ENCODE peak calls at places on chromosome 15, in ten cellular contexts. One of them, this sample, is unnamed.
A peak's percentile ranks its signal among the peaks of the same experiment; 100 is the strongest.

GRCh38 chr15:73856458-73857192 is 16.7 kb upstream of the TBC1D21 start:
- DNase-seq in T-helper 17 cell: no peak
- DNase-seq in NCI-H2107: no peak
- DNase-seq in astrocyte: no peak
- DNase-seq in activated CD4-positive, alpha-beta memory T cell treated with anti-CD3 and anti-CD28 coated beads, Interleukin-2, amount 10 ng/mL, durations not matched to agents 7 days and 5 days: no peak
- DNase-seq in upper lobe of right lung: no peak
- DNase-seq in epithelial cell of proximal tubule: no peak
- DNase-seq in tibial nerve: no peak
- DNase-seq in RWPE1: no peak
- DNase-seq in stimulated activated CD4-positive, alpha-beta T cell treated with anti-CD3 and anti-CD28 coated beads, Interleukin-12 subunit alpha, Interleukin-12 subunit beta, amount 100 ng/mL, for 48 hours: no peak
- DNase-seq in this sample: peak; percentile 11

GRCh38 chr15:69610264-69610663 is 157.6 kb downstream of the RPLP1 start:
- DNase-seq in T-helper 17 cell: no peak
- DNase-seq in NCI-H2107: no peak
- DNase-seq in astrocyte: no peak
- DNase-seq in activated CD4-positive, alpha-beta memory T cell treated with anti-CD3 and anti-CD28 coated beads, Interleukin-2, amount 10 ng/mL, durations not matched to agents 7 days and 5 days: no peak
- DNase-seq in upper lobe of right lung: no peak
- DNase-seq in epithelial cell of proximal tubule: no peak
- DNase-seq in tibial nerve: no peak
- DNase-seq in RWPE1: no peak
- DNase-seq in stimulated activated CD4-positive, alpha-beta T cell treated with anti-CD3 and anti-CD28 coated beads, Interleukin-12 subunit alpha, Interleukin-12 subunit beta, amount 100 ng/mL, for 48 hours: no peak
- DNase-seq in this sample: no peak

GRCh38 chr15:70974004-70974832 is 81.6 kb downstream of the LRRC49 start:
- DNase-seq in T-helper 17 cell: no peak
- DNase-seq in NCI-H2107: no peak
- DNase-seq in astrocyte: peak; percentile 54
- DNase-seq in activated CD4-positive, alpha-beta memory T cell treated with anti-CD3 and anti-CD28 coated beads, Interleukin-2, amount 10 ng/mL, durations not matched to agents 7 days and 5 days: no peak
- DNase-seq in upper lobe of right lung: no peak
- DNase-seq in epithelial cell of proximal tubule: peak; percentile 7
- DNase-seq in tibial nerve: no peak
- DNase-seq in RWPE1: peak; percentile 17
- DNase-seq in stimulated activated CD4-positive, alpha-beta T cell treated with anti-CD3 and anti-CD28 coated beads, Interleukin-12 subunit alpha, Interleukin-12 subunit beta, amount 100 ng/mL, for 48 hours: no peak
- DNase-seq in this sample: no peak

GRCh38 chr15:31331389-31331788 is 4.8 kb downstream of the KLF13 start:
- DNase-seq in T-helper 17 cell: no peak
- DNase-seq in NCI-H2107: no peak
- DNase-seq in astrocyte: no peak
- DNase-seq in activated CD4-positive, alpha-beta memory T cell treated with anti-CD3 and anti-CD28 coated beads, Interleukin-2, amount 10 ng/mL, durations not matched to agents 7 days and 5 days: no peak
- DNase-seq in upper lobe of right lung: peak; percentile 64
- DNase-seq in epithelial cell of proximal tubule: no peak
- DNase-seq in tibial nerve: no peak
- DNase-seq in RWPE1: no peak
- DNase-seq in stimulated activated CD4-positive, alpha-beta T cell treated with anti-CD3 and anti-CD28 coated beads, Interleukin-12 subunit alpha, Interleukin-12 subunit beta, amount 100 ng/mL, for 48 hours: no peak
- DNase-seq in this sample: no peak

GRCh38 chr15:84079885-84080777 is 155.4 kb upstream of the GOLGA6L4 start:
- DNase-seq in T-helper 17 cell: peak; percentile 8
- DNase-seq in NCI-H2107: peak; percentile 1
- DNase-seq in astrocyte: peak; percentile 26
- DNase-seq in activated CD4-positive, alpha-beta memory T cell treated with anti-CD3 and anti-CD28 coated beads, Interleukin-2, amount 10 ng/mL, durations not matched to agents 7 days and 5 days: peak; percentile 67
- DNase-seq in upper lobe of right lung: peak; percentile 68
- DNase-seq in epithelial cell of proximal tubule: no peak
- DNase-seq in tibial nerve: no peak
- DNase-seq in RWPE1: peak; percentile 5
- DNase-seq in stimulated activated CD4-positive, alpha-beta T cell treated with anti-CD3 and anti-CD28 coated beads, Interleukin-12 subunit alpha, Interleukin-12 subunit beta, amount 100 ng/mL, for 48 hours: peak; percentile 38
- DNase-seq in this sample: peak; percentile 69

GRCh38 chr15:64009798-64010241 is 36.5 kb downstream of the DAPK2 start:
- DNase-seq in T-helper 17 cell: no peak
- DNase-seq in NCI-H2107: no peak
- DNase-seq in astrocyte: peak; percentile 66
- DNase-seq in activated CD4-positive, alpha-beta memory T cell treated with anti-CD3 and anti-CD28 coated beads, Interleukin-2, amount 10 ng/mL, durations not matched to agents 7 days and 5 days: peak; percentile 56
- DNase-seq in upper lobe of right lung: no peak
- DNase-seq in epithelial cell of proximal tubule: no peak
- DNase-seq in tibial nerve: no peak
- DNase-seq in RWPE1: peak; percentile 58
- DNase-seq in stimulated activated CD4-positive, alpha-beta T cell treated with anti-CD3 and anti-CD28 coated beads, Interleukin-12 subunit alpha, Interleukin-12 subunit beta, amount 100 ng/mL, for 48 hours: peak; percentile 45
- DNase-seq in this sample: no peak

GRCh38 chr15:90001062-90001682 is at the start of gene ZNF710:
- DNase-seq in T-helper 17 cell: no peak
- DNase-seq in NCI-H2107: no peak
- DNase-seq in astrocyte: peak; percentile 67
- DNase-seq in activated CD4-positive, alpha-beta memory T cell treated with anti-CD3 and anti-CD28 coated beads, Interleukin-2, amount 10 ng/mL, durations not matched to agents 7 days and 5 days: peak; percentile 49
- DNase-seq in upper lobe of right lung: peak; percentile 74
- DNase-seq in epithelial cell of proximal tubule: no peak
- DNase-seq in tibial nerve: no peak
- DNase-seq in RWPE1: no peak
- DNase-seq in stimulated activated CD4-positive, alpha-beta T cell treated with anti-CD3 and anti-CD28 coated beads, Interleukin-12 subunit alpha, Interleukin-12 subunit beta, amount 100 ng/mL, for 48 hours: peak; percentile 22
- DNase-seq in this sample: peak; percentile 69

GRCh38 chr15:38163651-38164050 is 89.0 kb upstream of the SPRED1 start:
- DNase-seq in T-helper 17 cell: no peak
- DNase-seq in NCI-H2107: no peak
- DNase-seq in astrocyte: no peak
- DNase-seq in activated CD4-positive, alpha-beta memory T cell treated with anti-CD3 and anti-CD28 coated beads, Interleukin-2, amount 10 ng/mL, durations not matched to agents 7 days and 5 days: no peak
- DNase-seq in upper lobe of right lung: no peak
- DNase-seq in epithelial cell of proximal tubule: no peak
- DNase-seq in tibial nerve: no peak
- DNase-seq in RWPE1: no peak
- DNase-seq in stimulated activated CD4-positive, alpha-beta T cell treated with anti-CD3 and anti-CD28 coated beads, Interleukin-12 subunit alpha, Interleukin-12 subunit beta, amount 100 ng/mL, for 48 hours: no peak
- DNase-seq in this sample: no peak

GRCh38 chr15:101052681-101053121 is 133.5 kb downstream of the LRRK1 start:
- DNase-seq in T-helper 17 cell: no peak
- DNase-seq in NCI-H2107: no peak
- DNase-seq in astrocyte: no peak
- DNase-seq in activated CD4-positive, alpha-beta memory T cell treated with anti-CD3 and anti-CD28 coated beads, Interleukin-2, amount 10 ng/mL, durations not matched to agents 7 days and 5 days: peak; percentile 1
- DNase-seq in upper lobe of right lung: peak; percentile 36
- DNase-seq in epithelial cell of proximal tubule: no peak
- DNase-seq in tibial nerve: no peak
- DNase-seq in RWPE1: no peak
- DNase-seq in stimulated activated CD4-positive, alpha-beta T cell treated with anti-CD3 and anti-CD28 coated beads, Interleukin-12 subunit alpha, Interleukin-12 subunit beta, amount 100 ng/mL, for 48 hours: no peak
- DNase-seq in this sample: no peak

GRCh38 chr15:100516592-100517489 is 11.9 kb downstream of the CERS3 start:
- DNase-seq in T-helper 17 cell: no peak
- DNase-seq in NCI-H2107: no peak
- DNase-seq in astrocyte: no peak
- DNase-seq in activated CD4-positive, alpha-beta memory T cell treated with anti-CD3 and anti-CD28 coated beads, Interleukin-2, amount 10 ng/mL, durations not matched to agents 7 days and 5 days: no peak
- DNase-seq in upper lobe of right lung: no peak
- DNase-seq in epithelial cell of proximal tubule: no peak
- DNase-seq in tibial nerve: no peak
- DNase-seq in RWPE1: no peak
- DNase-seq in stimulated activated CD4-positive, alpha-beta T cell treated with anti-CD3 and anti-CD28 coated beads, Interleukin-12 subunit alpha, Interleukin-12 subunit beta, amount 100 ng/mL, for 48 hours: no peak
- DNase-seq in this sample: no peak

GRCh38 chr15:40984963-40985362 is 31.7 kb downstream of the CHAC1 start:
- DNase-seq in T-helper 17 cell: no peak
- DNase-seq in NCI-H2107: no peak
- DNase-seq in astrocyte: peak; percentile 94
- DNase-seq in activated CD4-positive, alpha-beta memory T cell treated with anti-CD3 and anti-CD28 coated beads, Interleukin-2, amount 10 ng/mL, durations not matched to agents 7 days and 5 days: no peak
- DNase-seq in upper lobe of right lung: no peak
- DNase-seq in epithelial cell of proximal tubule: no peak
- DNase-seq in tibial nerve: no peak
- DNase-seq in RWPE1: no peak
- DNase-seq in stimulated activated CD4-positive, alpha-beta T cell treated with anti-CD3 and anti-CD28 coated beads, Interleukin-12 subunit alpha, Interleukin-12 subunit beta, amount 100 ng/mL, for 48 hours: no peak
- DNase-seq in this sample: no peak

GRCh38 chr15:49242820-49243219 is 72.8 kb downstream of the GALK2 start:
- DNase-seq in T-helper 17 cell: no peak
- DNase-seq in NCI-H2107: no peak
- DNase-seq in astrocyte: peak; percentile 98
- DNase-seq in activated CD4-positive, alpha-beta memory T cell treated with anti-CD3 and anti-CD28 coated beads, Interleukin-2, amount 10 ng/mL, durations not matched to agents 7 days and 5 days: no peak
- DNase-seq in upper lobe of right lung: no peak
- DNase-seq in epithelial cell of proximal tubule: no peak
- DNase-seq in tibial nerve: no peak
- DNase-seq in RWPE1: no peak
- DNase-seq in stimulated activated CD4-positive, alpha-beta T cell treated with anti-CD3 and anti-CD28 coated beads, Interleukin-12 subunit alpha, Interleukin-12 subunit beta, amount 100 ng/mL, for 48 hours: no peak
- DNase-seq in this sample: no peak

GRCh38 chr15:80744826-80745225 is 34.3 kb upstream of the CEMIP start:
- DNase-seq in T-helper 17 cell: no peak
- DNase-seq in NCI-H2107: no peak
- DNase-seq in astrocyte: peak; percentile 38
- DNase-seq in activated CD4-positive, alpha-beta memory T cell treated with anti-CD3 and anti-CD28 coated beads, Interleukin-2, amount 10 ng/mL, durations not matched to agents 7 days and 5 days: no peak
- DNase-seq in upper lobe of right lung: no peak
- DNase-seq in epithelial cell of proximal tubule: no peak
- DNase-seq in tibial nerve: no peak
- DNase-seq in RWPE1: no peak
- DNase-seq in stimulated activated CD4-positive, alpha-beta T cell treated with anti-CD3 and anti-CD28 coated beads, Interleukin-12 subunit alpha, Interleukin-12 subunit beta, amount 100 ng/mL, for 48 hours: no peak
- DNase-seq in this sample: no peak

GRCh38 chr15:93703092-93703785 is 528.1 kb upstream of the MCTP2 start:
- DNase-seq in T-helper 17 cell: no peak
- DNase-seq in NCI-H2107: no peak
- DNase-seq in astrocyte: peak; percentile 4
- DNase-seq in activated CD4-positive, alpha-beta memory T cell treated with anti-CD3 and anti-CD28 coated beads, Interleukin-2, amount 10 ng/mL, durations not matched to agents 7 days and 5 days: no peak
- DNase-seq in upper lobe of right lung: no peak
- DNase-seq in epithelial cell of proximal tubule: no peak
- DNase-seq in tibial nerve: no peak
- DNase-seq in RWPE1: peak; percentile 25
- DNase-seq in stimulated activated CD4-positive, alpha-beta T cell treated with anti-CD3 and anti-CD28 coated beads, Interleukin-12 subunit alpha, Interleukin-12 subunit beta, amount 100 ng/mL, for 48 hours: no peak
- DNase-seq in this sample: peak; percentile 11

GRCh38 chr15:72835289-72835890 is 51.8 kb upstream of the ADPGK start:
- DNase-seq in T-helper 17 cell: no peak
- DNase-seq in NCI-H2107: no peak
- DNase-seq in astrocyte: no peak
- DNase-seq in activated CD4-positive, alpha-beta memory T cell treated with anti-CD3 and anti-CD28 coated beads, Interleukin-2, amount 10 ng/mL, durations not matched to agents 7 days and 5 days: no peak
- DNase-seq in upper lobe of right lung: no peak
- DNase-seq in epithelial cell of proximal tubule: no peak
- DNase-seq in tibial nerve: no peak
- DNase-seq in RWPE1: no peak
- DNase-seq in stimulated activated CD4-positive, alpha-beta T cell treated with anti-CD3 and anti-CD28 coated beads, Interleukin-12 subunit alpha, Interleukin-12 subunit beta, amount 100 ng/mL, for 48 hours: no peak
- DNase-seq in this sample: no peak

GRCh38 chr15:56243117-56243773 is 434 bp downstream of the RFX7 start:
- DNase-seq in T-helper 17 cell: no peak
- DNase-seq in NCI-H2107: no peak
- DNase-seq in astrocyte: peak; percentile 18
- DNase-seq in activated CD4-positive, alpha-beta memory T cell treated with anti-CD3 and anti-CD28 coated beads, Interleukin-2, amount 10 ng/mL, durations not matched to agents 7 days and 5 days: peak; percentile 45
- DNase-seq in upper lobe of right lung: peak; percentile 71
- DNase-seq in epithelial cell of proximal tubule: no peak
- DNase-seq in tibial nerve: no peak
- DNase-seq in RWPE1: peak; percentile 29
- DNase-seq in stimulated activated CD4-positive, alpha-beta T cell treated with anti-CD3 and anti-CD28 coated beads, Interleukin-12 subunit alpha, Interleukin-12 subunit beta, amount 100 ng/mL, for 48 hours: peak; percentile 11
- DNase-seq in this sample: peak; percentile 73

GRCh38 chr15:66132251-66132816 is 121.2 kb downstream of the MEGF11 start:
- DNase-seq in T-helper 17 cell: no peak
- DNase-seq in NCI-H2107: no peak
- DNase-seq in astrocyte: no peak
- DNase-seq in activated CD4-positive, alpha-beta memory T cell treated with anti-CD3 and anti-CD28 coated beads, Interleukin-2, amount 10 ng/mL, durations not matched to agents 7 days and 5 days: no peak
- DNase-seq in upper lobe of right lung: no peak
- DNase-seq in epithelial cell of proximal tubule: no peak
- DNase-seq in tibial nerve: no peak
- DNase-seq in RWPE1: no peak
- DNase-seq in stimulated activated CD4-positive, alpha-beta T cell treated with anti-CD3 and anti-CD28 coated beads, Interleukin-12 subunit alpha, Interleukin-12 subunit beta, amount 100 ng/mL, for 48 hours: no peak
- DNase-seq in this sample: no peak

This sample was measured in DND-41.